ENCODE peak calls at places on chromosomes 11 and 22, in nine cellular contexts. I, O, M, K, R, E, G, D and Y are unnamed samples.

GRCh38 chr11:33552756-33553155 is 147.9 kb downstream of the C11orf91 start:
- DNase-seq in I (no peak), O (no peak), M (no peak), K (no peak), R (no peak), E (no peak), G (peak; percentile 76), D (no peak), Y (no peak)

GRCh38 chr11:7665473-7666291 is 7.6 kb downstream of the CYB5R2 start:
- DNase-seq in I (peak; percentile 89), O (peak; percentile 82), M (peak; percentile 69), K (peak; percentile 88), R (peak; percentile 67), E (peak; percentile 87), G (peak; percentile 44), D (no peak), Y (peak; percentile 84)

GRCh38 chr22:20390394-20390907 is 3.5 kb upstream of the ZNF74 start:
- DNase-seq in I (no peak), O (no peak), M (no peak), K (no peak), R (no peak), E (no peak), G (no peak), D (no peak), Y (no peak)

GRCh38 chr11:44970293-44970692 is 19.6 kb upstream of the TP53I11 start:
- DNase-seq in I (no peak), O (no peak), M (no peak), K (no peak), R (no peak), E (no peak), G (no peak), D (no peak), Y (no peak)

GRCh38 chr11:75679566-75679965 is 10.7 kb upstream of the MAP6 start:
- DNase-seq in I (no peak), O (no peak), M (no peak), K (no peak), R (no peak), E (no peak), G (no peak), D (no peak), Y (no peak)

GRCh38 chr11:69540118-69541000 is 58.9 kb downstream of the LINC01488 start:
- DNase-seq in I (no peak), O (no peak), M (no peak), K (no peak), R (peak; percentile 23), E (peak; percentile 76), G (no peak), D (no peak), Y (peak; percentile 67)

GRCh38 chr11:74179234-74180126 is 8.4 kb downstream of the PPME1 start:
- DNase-seq in I (no peak), O (no peak), M (no peak), K (no peak), R (no peak), E (no peak), G (peak; percentile 41), D (no peak), Y (no peak)

GRCh38 chr11:119773016-119773415 is 44.0 kb upstream of the NECTIN1 start:
- DNase-seq in I (no peak), O (no peak), M (no peak), K (no peak), R (no peak), E (peak; percentile 4), G (no peak), D (no peak), Y (no peak)

GRCh38 chr11:35615911-35616900 is 2.1 kb upstream of the FJX1 start:
- DNase-seq in I (no peak), O (peak; percentile 68), M (peak; percentile 63), K (no peak), R (peak; percentile 73), E (no peak), G (peak; percentile 74), D (no peak), Y (no peak)

GRCh38 chr11:27640954-27641353 is 59.3 kb downstream of the BDNF start:
- DNase-seq in I (no peak), O (no peak), M (no peak), K (no peak), R (peak; percentile 9), E (no peak), G (no peak), D (no peak), Y (no peak)

GRCh38 chr11:77113382-77114088 is 10.9 kb downstream of the OMP start:
- DNase-seq in I (no peak), O (peak; percentile 33), M (no peak), K (no peak), R (peak; percentile 61), E (peak; percentile 26), G (peak; percentile 38), D (no peak), Y (no peak)

GRCh38 chr22:33737662-33738061 is 182.6 kb downstream of the LARGE1 start:
- DNase-seq in I (no peak), O (no peak), M (no peak), K (no peak), R (no peak), E (no peak), G (no peak), D (no peak), Y (no peak)

GRCh38 chr11:111530091-111530490 is 10.4 kb upstream of the LAYN start:
- DNase-seq in I (no peak), O (no peak), M (no peak), K (no peak), R (no peak), E (no peak), G (no peak), D (no peak), Y (no peak)

GRCh38 chr11:111525456-111525855 is 10.9 kb downstream of the HOATZ start:
- DNase-seq in I (no peak), O (no peak), M (no peak), K (no peak), R (no peak), E (no peak), G (no peak), D (no peak), Y (no peak)

GRCh38 chr11:111528557-111528956 is 12.0 kb upstream of the LAYN start:
- DNase-seq in I (no peak), O (no peak), M (no peak), K (no peak), R (no peak), E (no peak), G (peak; percentile 24), D (no peak), Y (no peak)

GRCh38 chr11:111526501-111526900 is 11.9 kb downstream of the HOATZ start:
- DNase-seq in I (no peak), O (peak; percentile 56), M (peak; percentile 66), K (no peak), R (no peak), E (no peak), G (peak; percentile 93), D (no peak), Y (no peak)

GRCh38 chr11:111527279-111527678 is 12.7 kb downstream of the HOATZ start:
- DNase-seq in I (no peak), O (no peak), M (no peak), K (no peak), R (no peak), E (no peak), G (no peak), D (no peak), Y (no peak)
- H3K27ac ChIP-seq in I (no peak overlapping the region), O (no peak overlapping the region), M (no peak overlapping the region), K (no peak overlapping the region), R (no peak overlapping the region), E (no peak overlapping the region), G (no peak overlapping the region), D (no peak overlapping the region), Y (no peak overlapping the region)

GRCh38 chr11:128718064-128718463 is 24.2 kb downstream of the FLI1 start:
- DNase-seq in I (no peak), O (no peak), M (no peak), K (no peak), R (no peak), E (no peak), G (no peak), D (no peak), Y (no peak)
- H3K27ac ChIP-seq in I (peak overlapping the region; percentile 77), O (peak overlapping the region; percentile 99), M (no peak overlapping the region), K (peak overlapping the region; percentile 61), R (no peak overlapping the region), E (peak overlapping the region; percentile 23), G (no peak overlapping the region), D (no peak overlapping the region), Y (no peak overlapping the region)

GRCh38 chr11:122322369-122322768 is 206.4 kb upstream of the BLID start:
- DNase-seq in I (no peak), O (no peak), M (no peak), K (no peak), R (no peak), E (no peak), G (peak; percentile 74), D (no peak), Y (peak; percentile 42)

GRCh38 chr11:122323754-122324421 is 207.9 kb upstream of the BLID start:
- DNase-seq in I (no peak), O (no peak), M (no peak), K (no peak), R (no peak), E (no peak), G (no peak), D (no peak), Y (no peak)

GRCh38 chr11:122319842-122320555 is 204.0 kb upstream of the BLID start:
- DNase-seq in I (no peak), O (no peak), M (no peak), K (no peak), R (no peak), E (no peak), G (no peak), D (no peak), Y (no peak)

GRCh38 chr11:122317337-122317736 is 201.3 kb upstream of the BLID start:
- DNase-seq in I (no peak), O (no peak), M (peak; percentile 79), K (no peak), R (no peak), E (no peak), G (peak; percentile 87), D (no peak), Y (no peak)

DNA sequence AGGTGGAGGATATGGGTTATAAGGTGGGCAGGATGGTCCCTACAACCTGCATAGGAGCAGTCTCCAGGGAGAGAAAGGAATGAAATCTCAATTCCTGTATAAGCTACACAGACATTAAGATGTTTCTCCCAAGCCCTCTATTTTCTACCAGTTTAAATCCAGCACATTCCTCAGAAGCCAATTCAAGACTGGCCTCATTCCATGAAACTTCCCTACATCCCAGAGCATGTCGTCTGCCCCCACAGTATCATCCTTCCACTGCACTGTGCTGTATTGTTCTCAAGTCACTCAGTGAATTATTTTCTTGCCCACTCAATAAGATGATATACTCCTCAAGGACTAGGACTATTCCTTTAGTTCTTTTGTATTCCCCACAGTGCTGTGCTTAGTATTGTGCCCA is 203.0 kb upstream of the BLID start:
- DNase-seq in I (no peak), O (no peak), M (no peak), K (no peak), R (no peak), E (no peak), G (peak; percentile 38), D (no peak), Y (no peak)
- H3K27ac ChIP-seq in I (no peak overlapping the region), O (no peak overlapping the region), M (no peak overlapping the region), K (no peak overlapping the region), R (no peak overlapping the region), E (no peak overlapping the region), G (no peak overlapping the region), D (no peak overlapping the region), Y (no peak overlapping the region)

DNA sequence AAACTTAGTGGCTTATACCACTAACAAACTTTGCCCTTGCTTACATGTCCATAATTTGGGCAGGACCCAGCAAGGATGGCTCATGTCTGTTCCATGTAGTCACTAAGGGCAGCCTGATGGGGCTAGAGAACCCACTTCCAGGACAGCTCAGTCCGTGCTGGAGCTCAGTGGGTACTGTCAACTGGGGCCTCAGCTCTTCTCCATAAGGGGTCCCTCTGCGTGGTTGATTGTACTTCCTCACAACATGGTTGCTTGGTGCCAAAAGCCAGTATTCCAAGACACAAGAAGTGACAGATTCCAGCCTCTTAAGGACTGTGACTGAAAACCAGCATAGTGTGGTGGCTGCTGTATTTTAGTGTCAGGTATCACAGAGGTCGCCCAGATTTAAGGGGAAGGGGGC is 675.2 kb downstream of the TBC1D22A start:
- DNase-seq in I (no peak), O (no peak), M (no peak), K (no peak), R (no peak), E (no peak), G (no peak), D (no peak), Y (no peak)
- H3K27ac ChIP-seq in I (no peak overlapping the region), O (no peak overlapping the region), M (no peak overlapping the region), K (no peak overlapping the region), R (no peak overlapping the region), E (no peak overlapping the region), G (no peak overlapping the region), D (no peak overlapping the region), Y (no peak overlapping the region)